ENCODE peak calls at places on chromosomes 3 and 15, in six cellular contexts. Y is T-helper 2 cell, M is bronchial epithelial cell, W is NCI-H446 treated with DMSO at 0.1 percent for 48 hours, H is mammary epithelial cell, J is COR-L47. D is an unnamed sample.

GRCh38 chr15:39354188-39354587 is 226.7 kb upstream of the THBS1 start:
- DNase-seq in Y (no peak), M (no peak), W (no peak), H (no peak), J (no peak), D (no peak)

GRCh38 chr3:64033033-64033432 is 9.7 kb upstream of the PSMD6 start:
- DNase-seq in Y (no peak), M (no peak), W (no peak), H (no peak), J (no peak), D (no peak)

GRCh38 chr3:1350885-1351284 is 258.1 kb downstream of the CNTN6 start:
- DNase-seq in Y (no peak), M (no peak), W (no peak), H (no peak), J (no peak), D (no peak)

GRCh38 chr15:99928429-99928981 is 195.3 kb upstream of the LYSMD4 start:
- DNase-seq in Y (peak), M (peak), W (no peak), H (peak), J (peak), D (peak)

GRCh38 chr15:70099966-70100494 is 2.3 kb upstream of the TLE3 start:
- DNase-seq in Y (no peak), M (no peak), W (no peak), H (no peak), J (peak), D (no peak)

GRCh38 chr3:133124511-133124910 is 86.3 kb downstream of the TMEM108 start:
- DNase-seq in Y (no peak), M (no peak), W (peak), H (no peak), J (no peak), D (no peak)

GRCh38 chr3:46579756-46580286 is 13.7 kb upstream of the LRRC2 start:
- DNase-seq in Y (no peak), M (no peak), W (no peak), H (no peak), J (no peak), D (no peak)

GRCh38 chr15:81410318-81410753 is 36.3 kb upstream of the TMC3 start:
- DNase-seq in Y (no peak), M (peak), W (peak), H (peak), J (peak), D (no peak)

GRCh38 chr15:25136119-25136518 is 181.3 kb downstream of the SNRPN start:
- DNase-seq in Y (no peak), M (no peak), W (no peak), H (no peak), J (no peak), D (no peak)

GRCh38 chr15:90553248-90553745 is 23.6 kb downstream of the CRTC3 start:
- DNase-seq in Y (no peak), M (no peak), W (no peak), H (no peak), J (no peak), D (no peak)

GRCh38 chr15:64344651-64345262 is 11.2 kb downstream of the CSNK1G1 start:
- DNase-seq in Y (no peak), M (peak), W (no peak), H (no peak), J (no peak), D (no peak)

GRCh38 chr3:154954750-154955149 is 125.4 kb upstream of the MME start:
- DNase-seq in Y (no peak), M (peak), W (no peak), H (peak), J (no peak), D (no peak)

GRCh38 chr3:29486087-29486486 is 205.2 kb downstream of the RBMS3 start:
- DNase-seq in Y (no peak), M (peak), W (no peak), H (peak), J (peak), D (no peak)

GRCh38 chr15:67738056-67738455 is 87.3 kb upstream of the SKOR1 start:
- DNase-seq in Y (no peak), M (no peak), W (no peak), H (no peak), J (no peak), D (no peak)

GRCh38 chr3:119396870-119397269 is 66.5 kb downstream of the TMEM39A start:
- DNase-seq in Y (no peak), M (no peak), W (no peak), H (no peak), J (no peak), D (no peak)

GRCh38 chr15:59548501-59549230 is 62.9 kb upstream of the GCNT3 start:
- DNase-seq in Y (no peak), M (no peak), W (no peak), H (no peak), J (no peak), D (no peak)

GRCh38 chr3:77159182-77159581 is 119.3 kb downstream of the ROBO2 start:
- DNase-seq in Y (no peak), M (peak), W (no peak), H (no peak), J (no peak), D (no peak)

GRCh38 chr3:150743508-150743907 is 19.5 kb downstream of the SIAH2 start:
- DNase-seq in Y (no peak), M (peak), W (no peak), H (peak), J (no peak), D (no peak)

GRCh38 chr15:74788716-74789151 is 6.9 kb downstream of the CSK start:
- DNase-seq in Y (peak), M (no peak), W (no peak), H (no peak), J (no peak), D (no peak)

GRCh38 chr3:177705976-177706866 is 508.9 kb upstream of the TBL1XR1 start:
- DNase-seq in Y (no peak), M (no peak), W (peak), H (no peak), J (no peak), D (no peak)

GRCh38 chr3:79954756-79955155 is 187.0 kb upstream of the ROBO1 start:
- DNase-seq in Y (no peak), M (peak), W (no peak), H (peak), J (no peak), D (no peak)

GRCh38 chr15:69060041-69060481 is 45.6 kb downstream of the NOX5 start:
- DNase-seq in Y (no peak), M (no peak), W (no peak), H (no peak), J (no peak), D (no peak)